ENCODE peak calls at places on chromosome 21, in six cellular contexts. U, S, X, G, A and H are unnamed samples.

GRCh38 chr21:42737969-42738590 is 84.7 kb downstream of the PDE9A start:
- DNase-seq in U (peak; percentile 89), S (no peak), X (no peak), G (no peak), A (no peak), H (no peak)

GRCh38 chr21:42423197-42423675 is 19.5 kb downstream of the UBASH3A start:
- DNase-seq in U (no peak), S (no peak), X (no peak), G (no peak), A (peak; percentile 79), H (no peak)

GRCh38 chr21:44006017-44006624 is 6.0 kb upstream of the TRAPPC10 start:
- DNase-seq in U (no peak), S (no peak), X (no peak), G (no peak), A (no peak), H (no peak)

GRCh38 chr21:16667395-16667794 is 845.4 kb upstream of the CXADR start:
- DNase-seq in U (peak; percentile 10), S (no peak), X (no peak), G (no peak), A (no peak), H (no peak)

GRCh38 chr21:39319251-39319756 is 5.9 kb upstream of the BRWD1 start:
- DNase-seq in U (no peak), S (no peak), X (no peak), G (no peak), A (no peak), H (no peak)

GRCh38 chr21:16535100-16535418 is 805.3 kb downstream of the USP25 start:
- DNase-seq in U (no peak), S (no peak), X (no peak), G (no peak), A (no peak), H (no peak)

GRCh38 chr21:42093991-42094417 is 22.9 kb downstream of the UMODL1 start:
- DNase-seq in U (peak; percentile 11), S (no peak), X (no peak), G (no peak), A (no peak), H (no peak)

GRCh38 chr21:42614811-42615342 is 38.5 kb upstream of the PDE9A start:
- DNase-seq in U (peak; percentile 76), S (no peak), X (no peak), G (no peak), A (no peak), H (no peak)

GRCh38 chr21:26850116-26850643 is 5.0 kb upstream of the ADAMTS1 start:
- DNase-seq in U (peak; percentile 36), S (no peak), X (peak; percentile 27), G (no peak), A (peak; percentile 0), H (peak; percentile 2)

GRCh38 chr21:31201144-31201543 is 142.9 kb downstream of the TIAM1 start:
- DNase-seq in U (no peak), S (no peak), X (no peak), G (no peak), A (no peak), H (no peak)

GRCh38 chr21:46193829-46194373 is 9.6 kb upstream of the SPATC1L start:
- DNase-seq in U (no peak), S (no peak), X (no peak), G (no peak), A (no peak), H (no peak)

GRCh38 chr21:41877901-41878830 is 978 bp downstream of the PRDM15 start:
- DNase-seq in U (no peak), S (peak; percentile 78), X (no peak), G (no peak), A (no peak), H (no peak)

GRCh38 chr21:41850085-41850484 is 29.1 kb downstream of the PRDM15 start:
- DNase-seq in U (no peak), S (no peak), X (no peak), G (no peak), A (no peak), H (no peak)

GRCh38 chr21:32261929-32262328 is 16.9 kb downstream of the MIS18A start:
- DNase-seq in U (no peak), S (no peak), X (no peak), G (no peak), A (no peak), H (no peak)

GRCh38 chr21:26127918-26128317 is 42.7 kb downstream of the APP start:
- DNase-seq in U (no peak), S (no peak), X (no peak), G (no peak), A (no peak), H (no peak)

GRCh38 chr21:20253261-20253660 is 744.9 kb upstream of the NCAM2 start:
- DNase-seq in U (no peak), S (no peak), X (no peak), G (no peak), A (no peak), H (no peak)

GRCh38 chr21:42389449-42389835 is 6.4 kb downstream of the TMPRSS3 start:
- DNase-seq in U (peak; percentile 87), S (no peak), X (no peak), G (no peak), A (no peak), H (no peak)

GRCh38 chr21:45011426-45011825 is 63.0 kb upstream of the ADARB1 start:
- DNase-seq in U (no peak), S (no peak), X (no peak), G (no peak), A (no peak), H (no peak)

DNA sequence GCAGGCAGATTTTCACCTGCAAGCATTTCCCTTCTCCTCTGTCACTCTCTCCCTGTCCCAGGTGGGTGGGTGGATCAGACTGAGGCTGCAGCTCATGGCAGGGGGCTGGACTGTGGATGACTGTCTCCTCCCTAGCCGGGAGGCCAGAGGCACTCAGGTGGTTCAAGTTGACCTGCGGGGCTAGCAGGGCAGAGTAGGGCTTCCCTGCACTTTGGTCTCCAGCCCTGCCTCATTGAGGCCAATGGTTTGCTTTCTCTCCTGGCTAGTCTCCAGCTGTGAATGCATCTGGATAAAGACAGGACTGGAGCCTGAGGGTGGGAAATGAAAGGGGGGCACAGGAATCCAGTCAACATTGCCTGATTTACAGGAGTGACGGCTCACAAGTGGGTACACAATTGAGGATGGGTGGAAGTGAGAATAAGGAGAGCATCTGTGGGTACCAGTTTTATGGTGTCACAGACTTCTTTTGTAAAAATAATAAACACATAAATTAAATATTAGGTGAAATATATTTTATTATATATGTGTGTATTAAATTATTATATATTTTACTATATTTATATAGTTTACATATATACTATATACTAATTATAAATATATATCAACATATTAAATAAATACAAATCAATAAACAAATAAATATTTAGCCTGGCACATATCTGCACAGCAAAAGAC is 25.6 kb downstream of the RUNX1 start:
- DNase-seq in U (peak; percentile 95), S (no peak), X (no peak), G (no peak), A (no peak), H (no peak)
- TF ChIP-seq ZNF274 in U (no peak), S (no peak), X (no peak), G (no peak), A (no peak), H (no peak)

DNA sequence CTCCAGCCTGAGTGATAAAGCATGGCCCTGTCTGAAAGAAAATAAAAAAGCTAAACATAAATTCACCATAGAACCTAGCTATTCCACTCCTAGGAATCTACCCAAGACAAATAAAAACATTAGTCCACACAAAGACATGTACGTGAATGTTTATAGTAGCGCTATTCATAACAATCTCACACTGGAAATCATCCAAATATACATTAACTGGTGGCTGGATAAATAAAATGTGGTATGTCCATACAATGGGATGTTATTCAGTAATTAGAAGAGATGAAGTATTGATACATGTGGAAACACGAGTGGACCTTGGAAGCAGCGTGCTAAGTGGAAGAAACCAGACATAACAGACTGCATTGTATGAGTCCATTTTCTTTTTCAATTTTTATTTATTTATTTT is 29.7 kb downstream of the RIPPLY3 start:
- DNase-seq in U (no peak), S (no peak), X (no peak), G (no peak), A (no peak), H (no peak)
- TF ChIP-seq ZNF274 in U (no peak), S (no peak), X (no peak), G (no peak), A (no peak), H (no peak)

DNA sequence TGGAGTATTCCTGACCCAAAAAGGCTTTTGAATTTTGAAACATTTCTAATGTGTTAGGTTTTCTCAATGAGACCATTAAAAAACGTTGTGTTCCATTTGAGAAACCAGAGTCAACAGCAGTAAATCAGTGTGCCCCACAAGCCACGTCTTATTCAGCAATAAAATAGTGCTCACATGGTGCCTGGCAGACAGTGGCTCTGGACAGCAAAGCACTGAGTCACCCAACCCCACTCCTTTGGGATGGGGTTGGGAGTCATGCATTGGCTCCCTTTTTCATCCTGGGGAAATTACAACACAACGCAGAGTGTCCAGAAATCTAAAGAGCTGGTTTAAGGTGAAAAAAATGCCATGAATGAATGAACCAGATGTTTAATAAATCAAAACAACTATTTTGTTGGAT is 46.5 kb downstream of the KCNJ15 start:
- DNase-seq in U (no peak), S (no peak), X (no peak), G (no peak), A (no peak), H (no peak)
- TF ChIP-seq ZNF274 in U (no peak), S (no peak), X (no peak), G (no peak), A (no peak), H (no peak)

DNA sequence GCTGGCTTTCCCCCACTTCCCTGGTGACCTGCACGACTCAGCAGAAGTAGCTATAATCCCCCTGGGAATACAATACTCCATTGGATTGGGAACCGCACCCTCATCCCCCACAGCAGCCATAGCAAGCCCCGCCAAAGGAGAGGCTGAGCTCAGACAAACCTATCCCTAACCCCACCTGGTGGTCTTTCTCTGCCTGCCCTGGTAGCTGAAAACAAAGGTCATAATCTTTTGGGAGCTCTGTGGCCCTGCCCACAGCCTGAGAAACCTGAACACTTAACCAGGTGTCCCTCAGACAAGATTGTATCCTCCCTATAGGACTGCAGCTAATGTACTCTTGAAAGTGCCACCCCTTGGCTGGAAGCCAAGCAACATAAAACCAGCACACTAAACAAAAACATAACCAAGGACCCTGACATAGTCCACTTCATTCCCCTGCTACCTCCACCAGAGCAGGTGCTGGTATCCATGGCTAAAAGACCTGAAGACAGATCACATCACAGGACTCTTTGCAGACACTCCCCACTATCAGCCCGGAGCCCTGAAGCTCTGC is 71.6 kb upstream of the RUNX1 start:
- DNase-seq in U (no peak), S (no peak), X (no peak), G (no peak), A (no peak), H (no peak)
- TF ChIP-seq ZNF274 in U (no peak), S (no peak), X (no peak), G (no peak), A (no peak), H (no peak)